ENCODE peak calls at places on chromosomes 12 and 14, in ten cellular contexts. K is GM23248, C is body of pancreas, U is adipocyte, N is endothelial cell of umbilical vein, V is right lobe of liver, J is cardiac muscle cell, A is NT2/D1, D is mucosa of descending colon, P is psoas muscle. E is an unnamed sample. For H3K4me1, the result is how much of the 10 kb centered on the place peaks cover.

GRCh38 chr12:28780096-28780495 is 369.0 kb upstream of the FAR2 start:
- DNase-seq in K (peak), C (no peak), U (no peak), N (peak), V (no peak), J (no peak), A (no peak), D (no peak), P (no peak), E (peak)

GRCh38 chr12:125314051-125314882 is 249.0 kb downstream of the AACS start:
- DNase-seq in K (no peak), C (no peak), U (peak), N (no peak), V (no peak), J (no peak), A (no peak), D (no peak), P (no peak), E (no peak)

GRCh38 chr12:108181095-108181454 is 52.0 kb downstream of the WSCD2 start:
- DNase-seq in K (no peak), C (no peak), U (no peak), N (no peak), V (no peak), J (no peak), A (no peak), D (no peak), P (no peak), E (no peak)

GRCh38 chr14:93042968-93043940 is 72.5 kb downstream of the ITPK1 start:
- DNase-seq in K (peak), C (peak), U (peak), N (peak), V (peak), J (no peak), A (no peak), D (peak), P (peak), E (peak)

GRCh38 chr12:120012067-120012621 is 23.1 kb downstream of the BICDL1 start:
- DNase-seq in K (peak), C (no peak), U (no peak), N (no peak), V (no peak), J (no peak), A (no peak), D (no peak), P (no peak), E (peak)

GRCh38 chr12:90842477-90842876 is 112.5 kb downstream of the CCER1 start:
- DNase-seq in K (no peak), C (no peak), U (no peak), N (no peak), V (no peak), J (no peak), A (peak), D (no peak), P (no peak), E (no peak)

GRCh38 chr12:75526655-75527511 is 15.5 kb upstream of the KRR1 start:
- DNase-seq in K (peak), C (no peak), U (peak), N (peak), V (no peak), J (peak), A (peak), D (no peak), P (no peak), E (peak)

GRCh38 chr12:52323001-52323400 is 1.8 kb upstream of the KRT83 start:
- DNase-seq in K (no peak), C (no peak), U (no peak), N (no peak), V (no peak), J (no peak), A (no peak), D (no peak), P (no peak), E (no peak)

GRCh38 chr12:64025174-64025958 is 180.9 kb downstream of the SRGAP1 start:
- DNase-seq in K (no peak), C (no peak), U (peak), N (no peak), V (no peak), J (no peak), A (no peak), D (no peak), P (no peak), E (no peak)

GRCh38 chr14:23167006-23167847 is 16.2 kb downstream of the SLC7A8 start:
- DNase-seq in K (no peak), C (no peak), U (no peak), N (no peak), V (no peak), J (no peak), A (no peak), D (no peak), P (no peak), E (no peak)

GRCh38 chr14:98207466-98207865 is 1064.5 kb downstream of the BCL11B start:
- DNase-seq in K (no peak), C (no peak), U (no peak), N (no peak), V (no peak), J (no peak), A (no peak), D (no peak), P (no peak), E (no peak)

GRCh38 chr12:9066755-9067433 is 48.8 kb downstream of the A2M start:
- DNase-seq in K (peak), C (no peak), U (peak), N (no peak), V (no peak), J (no peak), A (no peak), D (no peak), P (no peak), E (no peak)

GRCh38 chr14:28773917-28774691 is 7.5 kb downstream of the FOXG1 start:
- DNase-seq in K (peak), C (no peak), U (peak), N (no peak), V (no peak), J (peak), A (no peak), D (no peak), P (peak), E (no peak)

GRCh38 chr14:103709814-103710213 is 5.4 kb downstream of the XRCC3 start:
- DNase-seq in K (no peak), C (no peak), U (no peak), N (no peak), V (no peak), J (no peak), A (no peak), D (no peak), P (no peak), E (no peak)

GRCh38 chr14:103712633-103713247 is 2.5 kb downstream of the XRCC3 start:
- DNase-seq in K (no peak), C (no peak), U (no peak), N (no peak), V (no peak), J (no peak), A (no peak), D (peak), P (no peak), E (no peak)

GRCh38 chr14:103708750-103709187 is 6.5 kb downstream of the XRCC3 start:
- DNase-seq in K (no peak), C (no peak), U (no peak), N (no peak), V (no peak), J (no peak), A (no peak), D (no peak), P (no peak), E (no peak)

GRCh38 chr14:103711516-103712431 is 3.5 kb downstream of the XRCC3 start:
- DNase-seq in K (peak), C (no peak), U (no peak), N (peak), V (no peak), J (no peak), A (no peak), D (peak), P (peak), E (peak)

GRCh38 chr14:103710771-103711392 is 4.4 kb downstream of the XRCC3 start:
- DNase-seq in K (no peak), C (no peak), U (no peak), N (no peak), V (no peak), J (no peak), A (no peak), D (no peak), P (no peak), E (peak)
- H3K4me1 ChIP-seq in K (under half), C (under half), U (under half), N (under half), V (under half), J (under half), A (under half), D (under half), P (under half), E (under half)

GRCh38 chr12:131025234-131025633 is 71.5 kb downstream of the ADGRD1 start:
- DNase-seq in K (no peak), C (no peak), U (no peak), N (no peak), V (no peak), J (no peak), A (no peak), D (no peak), P (no peak), E (no peak)

GRCh38 chr12:131024721-131025120 is 71.0 kb downstream of the ADGRD1 start:
- DNase-seq in K (no peak), C (no peak), U (no peak), N (no peak), V (no peak), J (no peak), A (no peak), D (no peak), P (no peak), E (no peak)

GRCh38 chr12:131025939-131026702 is 72.4 kb downstream of the ADGRD1 start:
- DNase-seq in K (no peak), C (no peak), U (no peak), N (no peak), V (no peak), J (no peak), A (no peak), D (no peak), P (no peak), E (peak)

GRCh38 chr12:131021142-131021541 is 67.4 kb downstream of the ADGRD1 start:
- DNase-seq in K (no peak), C (no peak), U (no peak), N (no peak), V (no peak), J (no peak), A (no peak), D (peak), P (no peak), E (no peak)

GRCh38 chr12:131024026-131024425 is 70.3 kb downstream of the ADGRD1 start:
- DNase-seq in K (no peak), C (no peak), U (no peak), N (no peak), V (no peak), J (no peak), A (no peak), D (no peak), P (no peak), E (no peak)
- H3K4me1 ChIP-seq in K (under half), C (under half), U (under half), N (under half), V (under half), J (under half), A (under half), D (under half), P (under half), E (under half)

GRCh38 chr12:6233121-6233971 is 33.1 kb downstream of the CD9 start:
- DNase-seq in K (no peak), C (peak), U (no peak), N (peak), V (no peak), J (no peak), A (no peak), D (peak), P (peak), E (peak)

GRCh38 chr12:6235906-6236640 is 35.9 kb downstream of the CD9 start:
- DNase-seq in K (no peak), C (no peak), U (no peak), N (no peak), V (no peak), J (no peak), A (no peak), D (no peak), P (no peak), E (no peak)

GRCh38 chr12:6235499-6235898 is 35.3 kb downstream of the CD9 start:
- DNase-seq in K (no peak), C (peak), U (no peak), N (peak), V (no peak), J (no peak), A (no peak), D (peak), P (no peak), E (peak)

GRCh38 chr12:6234214-6234613 is 34.0 kb downstream of the CD9 start:
- DNase-seq in K (peak), C (no peak), U (peak), N (no peak), V (no peak), J (no peak), A (no peak), D (no peak), P (no peak), E (no peak)

DNA sequence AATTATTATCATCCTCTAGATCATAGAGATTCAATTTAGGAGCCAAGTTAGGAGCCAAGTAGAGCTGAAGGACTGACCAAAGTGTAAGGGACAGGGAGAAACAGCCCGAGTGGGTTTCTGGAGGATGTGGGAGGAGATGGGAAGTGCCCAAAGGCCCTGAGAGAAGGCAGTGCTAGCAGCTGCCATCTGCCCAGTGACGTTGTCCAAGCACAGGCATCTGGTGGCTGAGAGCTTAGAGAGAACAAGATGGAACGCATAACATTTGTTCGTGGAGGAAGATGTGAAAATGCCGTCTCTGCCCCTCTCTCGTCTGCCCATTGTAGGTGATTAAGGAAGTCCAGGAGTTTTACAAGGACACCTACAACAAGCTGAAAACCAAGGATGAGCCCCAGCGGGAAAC is 34.7 kb downstream of the CD9 start:
- DNase-seq in K (no peak), C (no peak), U (no peak), N (no peak), V (no peak), J (no peak), A (no peak), D (no peak), P (no peak), E (no peak)
- H3K4me1 ChIP-seq in K (under half), C (half or more), U (under half), N (under half), V (under half), J (under half), A (under half), D (half or more), P (under half), E (under half)

GRCh38 chr12:92076106-92076505 is 69.5 kb downstream of the BTG1 start:
- DNase-seq in K (no peak), C (no peak), U (no peak), N (no peak), V (no peak), J (no peak), A (no peak), D (no peak), P (no peak), E (no peak)

GRCh38 chr12:92079054-92079385 is 66.6 kb downstream of the BTG1 start:
- DNase-seq in K (peak), C (no peak), U (peak), N (no peak), V (no peak), J (no peak), A (no peak), D (no peak), P (no peak), E (no peak)

GRCh38 chr12:92078167-92079053 is 67.2 kb downstream of the BTG1 start:
- DNase-seq in K (peak), C (no peak), U (peak), N (peak), V (no peak), J (no peak), A (no peak), D (no peak), P (no peak), E (peak)

GRCh38 chr12:92075425-92075891 is 70.2 kb downstream of the BTG1 start:
- DNase-seq in K (peak), C (no peak), U (peak), N (no peak), V (no peak), J (peak), A (no peak), D (no peak), P (no peak), E (no peak)

DNA sequence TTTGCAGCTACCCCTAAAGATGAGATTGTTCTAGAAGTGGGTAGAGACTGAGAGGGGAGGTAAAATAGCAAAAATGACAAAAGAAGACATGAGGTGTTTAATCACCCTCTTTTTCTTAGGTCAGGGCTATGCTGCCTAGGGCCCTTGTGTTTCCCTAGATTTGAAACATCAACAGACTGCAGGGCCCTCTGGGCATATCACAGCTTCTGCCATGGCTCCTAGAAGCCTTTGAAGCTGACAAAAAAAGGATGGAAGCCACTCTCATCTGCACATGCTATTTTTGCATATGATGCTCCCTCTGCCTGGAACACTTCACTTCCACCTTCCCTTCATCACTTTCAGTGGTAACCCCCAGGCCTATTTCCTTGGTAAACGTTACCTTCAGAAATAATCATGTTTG is 68.1 kb downstream of the BTG1 start:
- DNase-seq in K (no peak), C (no peak), U (no peak), N (no peak), V (no peak), J (no peak), A (no peak), D (no peak), P (no peak), E (no peak)
- H3K4me1 ChIP-seq in K (half or more), C (half or more), U (under half), N (under half), V (under half), J (half or more), A (under half), D (under half), P (under half), E (under half)

GRCh38 chr12:65940744-65941143 is 116.5 kb downstream of the HMGA2 start:
- DNase-seq in K (no peak), C (no peak), U (no peak), N (no peak), V (no peak), J (no peak), A (no peak), D (no peak), P (no peak), E (no peak)

GRCh38 chr12:65944637-65945036 is 120.4 kb downstream of the HMGA2 start:
- DNase-seq in K (no peak), C (no peak), U (no peak), N (no peak), V (no peak), J (no peak), A (no peak), D (no peak), P (no peak), E (no peak)

GRCh38 chr12:65941388-65941787 is 117.1 kb downstream of the HMGA2 start:
- DNase-seq in K (peak), C (no peak), U (peak), N (peak), V (no peak), J (no peak), A (no peak), D (no peak), P (no peak), E (no peak)

GRCh38 chr12:65945457-65945856 is 121.2 kb downstream of the HMGA2 start:
- DNase-seq in K (no peak), C (no peak), U (no peak), N (no peak), V (no peak), J (no peak), A (no peak), D (no peak), P (no peak), E (no peak)

DNA sequence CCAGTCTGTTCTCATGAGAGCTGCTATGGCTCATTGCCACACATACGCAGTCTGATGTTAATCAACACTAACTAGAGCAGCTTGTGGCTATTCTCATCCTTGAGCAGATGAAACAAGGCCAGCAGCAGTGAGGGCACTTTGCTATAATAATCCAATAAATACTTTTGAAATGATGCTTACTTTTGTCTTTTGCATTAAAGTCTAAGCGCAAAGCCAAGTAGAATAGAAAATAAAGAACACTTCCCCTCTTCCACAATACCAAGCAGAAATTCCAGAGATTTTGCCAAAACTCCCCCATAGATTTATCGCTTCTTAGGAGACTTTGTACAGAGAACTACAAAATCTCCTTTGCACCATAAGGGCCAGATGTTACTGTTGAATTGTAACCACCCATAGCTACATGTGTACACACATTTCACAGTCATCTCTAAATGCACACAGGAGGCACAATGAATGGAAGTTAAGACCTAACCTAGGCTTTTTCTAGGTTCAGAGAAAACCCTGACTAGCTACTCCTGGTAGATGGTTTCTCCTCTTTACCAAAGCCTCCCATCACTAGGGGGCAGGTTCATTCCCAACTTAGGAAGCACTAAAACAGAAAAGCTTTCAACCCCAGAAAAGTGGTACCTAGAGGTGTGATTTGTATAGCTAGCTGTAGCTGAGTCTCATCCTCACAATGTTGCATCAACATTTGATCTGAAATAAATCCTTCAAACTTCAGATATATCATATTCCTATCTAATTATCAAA is 119.3 kb downstream of the HMGA2 start:
- DNase-seq in K (peak), C (no peak), U (peak), N (no peak), V (no peak), J (no peak), A (no peak), D (no peak), P (no peak), E (no peak)
- H3K4me1 ChIP-seq in K (half or more), C (under half), U (under half), N (half or more), V (under half), J (under half), A (under half), D (under half), P (under half), E (under half)

DNA sequence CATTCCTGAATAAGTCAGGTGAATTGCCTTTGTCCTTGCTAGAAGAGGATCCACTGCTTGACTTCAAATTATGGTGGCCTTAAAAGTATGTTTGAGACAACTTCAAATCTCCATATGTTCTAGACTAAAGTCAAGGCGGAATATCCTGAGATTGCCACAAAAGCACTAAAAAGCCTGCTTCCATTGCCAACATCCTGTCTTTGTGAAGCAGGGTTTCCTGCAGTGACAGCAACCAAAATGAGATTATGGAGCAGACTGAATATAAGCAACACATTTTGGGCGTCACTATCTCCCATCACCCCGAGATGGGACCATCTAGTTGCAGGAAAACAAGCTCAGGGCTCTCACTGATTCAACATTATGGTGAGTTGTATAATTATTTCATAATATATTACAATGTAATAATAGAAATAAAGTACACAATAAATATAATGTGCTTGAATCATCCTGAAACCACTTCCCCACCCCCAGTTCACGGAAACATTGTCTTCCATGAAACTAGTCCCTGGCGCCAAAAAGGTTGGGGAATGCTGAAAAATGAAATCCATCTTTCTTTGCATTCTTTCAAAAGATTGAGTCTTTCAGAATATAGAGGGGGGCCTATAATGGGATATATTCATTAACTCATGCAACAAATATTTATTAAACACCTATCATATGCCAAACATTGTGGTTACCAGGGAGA is 143.7 kb downstream of the GPHN start:
- DNase-seq in K (no peak), C (no peak), U (no peak), N (peak), V (no peak), J (no peak), A (no peak), D (no peak), P (no peak), E (no peak)
- H3K4me1 ChIP-seq in K (under half), C (under half), U (under half), N (under half), V (under half), J (under half), A (under half), D (under half), P (under half), E (under half)

GRCh38 chr14:77315115-77315944 is 5.4 kb downstream of the POMT2 start:
- DNase-seq in K (no peak), C (no peak), U (no peak), N (no peak), V (no peak), J (peak), A (no peak), D (peak), P (no peak), E (no peak)
- H3K4me1 ChIP-seq in K (under half), C (under half), U (half or more), N (under half), V (under half), J (under half), A (under half), D (under half), P (half or more), E (under half)